ENCODE peak calls at places on chromosomes 4 and X, in eight cellular contexts. A is dorsolateral prefrontal cortex, L is mammary epithelial cell, W is GM23338, F is lower lobe of right lung, I is ascending aorta, C is cardiac muscle cell, R is lung. S is an unnamed sample.

GRCh38 chr4:156999175-156999517 is 27.5 kb upstream of the PDGFC start:
- DNase-seq in R (peak), W (peak), F (no peak), L (peak), I (no peak), A (no peak), C (peak), S (no peak)

GRCh38 chr4:113908829-113909228 is 70.6 kb downstream of the ARSJ start:
- DNase-seq in L (no peak), R (no peak), F (no peak), C (no peak), I (no peak), A (no peak), W (no peak), S (no peak)

GRCh38 chr4:79682161-79682560 is 274.1 kb upstream of the GK2 start:
- DNase-seq in R (no peak), A (no peak), F (no peak), C (no peak), W (no peak), L (no peak), I (no peak), S (no peak)

GRCh38 chr4:1772869-1773538 is 20.1 kb upstream of the FGFR3 start:
- DNase-seq in L (no peak), F (no peak), C (no peak), W (no peak), A (no peak), R (no peak), I (no peak), S (no peak)

GRCh38 chr4:123120473-123120872 is 198.1 kb upstream of the NUDT6 start:
- DNase-seq in A (no peak), F (no peak), I (no peak), R (no peak), W (no peak), L (peak), C (no peak), S (no peak)

GRCh38 chr4:52957220-52957686 is 95.1 kb downstream of the RASL11B start:
- DNase-seq in L (no peak), R (no peak), C (peak), I (no peak), A (no peak), F (no peak), W (no peak), S (no peak)

GRCh38 chr4:70721747-70722146 is at the start of gene RUFY3:
- DNase-seq in L (no peak), C (peak), R (no peak), W (peak), I (no peak), F (no peak), A (peak), S (no peak)

GRCh38 chr4:40804598-40804997 is 54.8 kb downstream of the NSUN7 start:
- DNase-seq in A (no peak), W (no peak), F (no peak), C (no peak), I (no peak), L (no peak), R (no peak), S (no peak)

GRCh38 chrX:67574696-67575095 is 30.9 kb downstream of the AR start:
- DNase-seq in C (peak), F (no peak), L (no peak), A (no peak), R (no peak), I (no peak), W (no peak), S (no peak)

GRCh38 chr4:140149851-140150635 is 3.9 kb downstream of the MAML3 start:
- DNase-seq in R (peak), A (peak), C (peak), I (no peak), L (peak), W (peak), F (peak), S (peak)

GRCh38 chr4:119589165-119589564 is 39.4 kb downstream of the PDE5A start:
- DNase-seq in L (no peak), C (no peak), R (no peak), A (no peak), F (no peak), W (no peak), I (no peak), S (no peak)

GRCh38 chrX:105700316-105700715 is 122.0 kb upstream of the NRK start:
- DNase-seq in C (no peak), A (no peak), L (no peak), I (no peak), F (no peak), W (peak), R (no peak), S (no peak)

GRCh38 chr4:147682755-147683154 is 1.2 kb downstream of the PRMT9 start:
- DNase-seq in A (no peak), L (no peak), I (no peak), F (no peak), W (no peak), C (no peak), R (no peak), S (no peak)

GRCh38 chr4:144582975-144583374 is 63.0 kb upstream of the HHIP start:
- DNase-seq in W (no peak), F (no peak), R (no peak), L (no peak), A (no peak), I (no peak), C (no peak), S (no peak)

GRCh38 chr4:74874785-74875367 is 58.0 kb upstream of the PARM1 start:
- DNase-seq in C (peak), R (peak), W (peak), L (peak), I (no peak), F (no peak), A (no peak), S (no peak)

GRCh38 chr4:23720556-23720955 is 169.3 kb downstream of the PPARGC1A start:
- DNase-seq in W (no peak), R (no peak), L (no peak), F (no peak), A (no peak), C (no peak), I (no peak), S (no peak)

GRCh38 chr4:71545168-71545567 is 206.3 kb downstream of the SLC4A4 start:
- DNase-seq in C (no peak), A (no peak), F (no peak), W (no peak), R (no peak), L (no peak), I (no peak), S (no peak)

GRCh38 chr4:39062499-39062898 is 467 bp downstream of the KLHL5 start:
- DNase-seq in I (no peak), L (no peak), R (no peak), F (no peak), W (no peak), C (no peak), A (no peak), S (no peak)

GRCh38 chr4:30802622-30803323 is 82.6 kb downstream of the PCDH7 start:
- DNase-seq in F (no peak), A (no peak), W (no peak), C (peak), L (peak), I (no peak), R (no peak), S (no peak)

GRCh38 chr4:98341309-98341708 is 80.1 kb downstream of the RAP1GDS1 start:
- DNase-seq in I (no peak), L (no peak), C (peak), A (no peak), F (no peak), W (no peak), R (no peak), S (no peak)
- TF ChIP-seq CTCF in I (no peak), L (no peak), C (no peak), A (no peak), F (no peak), W (no peak), R (no peak), S (no peak)

DNA sequence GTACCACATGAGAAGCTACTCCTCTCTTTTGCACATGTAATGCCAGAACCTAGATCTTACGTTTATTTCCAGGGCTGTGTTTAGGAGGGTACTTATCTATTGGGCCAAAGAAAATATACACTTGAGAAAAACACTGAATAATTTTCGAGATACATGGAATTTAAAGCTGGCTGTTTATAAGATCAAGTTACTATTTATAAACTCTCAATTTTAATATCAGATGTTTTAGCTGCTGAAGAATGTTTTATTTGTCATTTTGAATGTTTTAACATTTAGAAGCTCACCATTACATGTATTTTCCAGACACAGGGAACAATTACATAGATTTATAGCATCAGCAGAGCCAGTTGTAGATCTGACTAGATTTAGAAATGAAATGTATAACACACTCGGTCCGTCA is 155.3 kb upstream of the HAND2 start:
- DNase-seq in C (no peak), I (no peak), A (no peak), L (no peak), F (no peak), R (no peak), W (no peak), S (no peak)
- H3K27ac ChIP-seq in C (no peak), I (no peak), A (no peak), L (no peak), F (no peak), R (no peak), W (no peak), S (no peak)

GRCh38 chr4:154049457-154050181 is 260.7 kb upstream of the SFRP2 start:
- DNase-seq in L (peak), I (no peak), A (no peak), C (peak), R (no peak), F (no peak), W (peak), S (no peak)
- TF ChIP-seq CTCF in L (no peak), I (no peak), A (no peak), C (no peak), R (no peak), F (no peak), W (peak), S (no peak)

GRCh38 chr4:163167333-163167626 is 590 bp upstream of the NAF1 start:
- DNase-seq in C (peak), I (no peak), W (peak), R (no peak), A (no peak), L (no peak), F (no peak), S (no peak)
- H3K27ac ChIP-seq in C (peak), I (peak), W (peak), R (peak), A (peak), L (peak), F (peak), S (peak)

GRCh38 chrX:109390556-109390955 is 91.3 kb downstream of the GUCY2F start:
- DNase-seq in A (no peak), C (no peak), L (peak), R (no peak), W (no peak), F (no peak), I (no peak), S (no peak)

GRCh38 chrX:109399831-109400230 is 82.1 kb downstream of the GUCY2F start:
- DNase-seq in R (no peak), L (no peak), W (no peak), A (no peak), F (no peak), I (no peak), C (no peak), S (no peak)

GRCh38 chrX:109392895-109393294 is 89.0 kb downstream of the GUCY2F start:
- DNase-seq in R (no peak), F (no peak), A (no peak), C (no peak), I (no peak), W (no peak), L (no peak), S (no peak)

GRCh38 chrX:109389917-109390316 is 92.0 kb downstream of the GUCY2F start:
- DNase-seq in R (no peak), W (no peak), L (peak), I (no peak), C (no peak), F (no peak), A (no peak), S (no peak)

DNA sequence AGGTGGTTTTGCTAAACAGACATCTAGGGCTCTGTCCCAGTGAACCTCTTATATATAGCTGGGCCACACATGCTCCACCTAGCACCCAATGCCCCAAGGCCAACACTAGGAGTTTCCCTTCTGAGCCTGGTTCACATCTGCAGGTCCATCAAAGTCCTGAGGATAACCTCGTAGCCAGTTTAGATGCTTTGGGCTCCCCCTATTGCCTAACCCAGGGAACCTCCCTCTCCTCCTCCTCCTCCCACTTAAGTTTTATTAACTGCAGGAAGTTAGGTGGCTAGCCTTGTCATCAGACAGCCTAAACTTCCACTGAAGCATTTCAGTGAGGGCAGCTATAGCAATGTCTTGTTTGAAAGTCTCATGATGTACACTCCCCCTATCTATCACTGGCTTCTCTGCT is 88.0 kb downstream of the GUCY2F start:
- DNase-seq in L (peak), I (no peak), A (no peak), R (no peak), C (peak), F (no peak), W (peak), S (no peak)
- TF ChIP-seq CTCF in L (peak), I (no peak), A (no peak), R (no peak), C (peak), F (no peak), W (peak), S (no peak)

GRCh38 chr4:145881585-145881984 is 57.0 kb downstream of the ZNF827 start:
- DNase-seq in C (no peak), R (no peak), I (no peak), A (no peak), L (no peak), W (no peak), F (no peak), S (no peak)
- H3K27ac ChIP-seq in C (peak), R (peak), I (peak), A (peak), L (peak), W (peak), F (no peak), S (no peak)

DNA sequence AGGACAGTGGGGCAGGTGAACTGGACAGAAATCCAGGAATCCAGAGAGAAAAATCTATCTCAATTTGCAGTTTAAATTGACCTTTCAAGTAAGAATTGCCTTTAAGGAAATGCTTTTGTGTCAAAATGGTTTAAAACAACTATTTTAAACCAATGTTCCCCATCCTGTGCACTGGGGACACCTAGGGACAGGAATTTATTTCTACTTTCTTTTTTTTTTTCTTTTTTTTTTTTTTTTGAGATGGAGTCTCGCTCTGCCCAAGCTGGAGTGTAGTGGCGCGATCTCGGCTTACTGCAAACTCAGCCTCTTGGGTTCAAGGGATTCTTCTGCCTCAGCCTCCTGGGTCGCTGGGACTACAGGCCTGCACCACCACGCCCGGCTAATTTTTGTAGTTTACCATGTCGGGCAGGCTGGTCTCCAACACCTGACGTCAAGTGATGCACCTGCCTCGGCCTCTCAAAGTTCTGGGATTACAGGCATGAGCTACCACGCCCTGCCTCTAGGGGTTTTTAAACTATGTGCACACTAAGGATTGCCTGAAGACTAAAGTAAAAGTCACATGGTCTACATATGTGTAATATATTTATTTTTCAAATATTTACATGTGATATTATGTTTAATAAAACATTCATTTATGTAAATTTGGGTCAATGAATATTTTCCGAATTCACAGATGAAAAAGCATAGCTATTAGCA is 1213.4 kb downstream of the STIM2 start:
- DNase-seq in W (peak), L (no peak), F (no peak), C (no peak), I (no peak), R (no peak), A (no peak), S (no peak)
- TF ChIP-seq CTCF in W (peak), L (no peak), F (no peak), C (no peak), I (no peak), R (no peak), A (no peak), S (no peak)

GRCh38 chrX:8235026-8235425 is 64.0 kb upstream of the VCX2 start:
- DNase-seq in F (no peak), A (no peak), L (no peak), W (no peak), R (no peak), C (peak), I (no peak), S (no peak)

GRCh38 chrX:8237718-8238117 is 66.7 kb upstream of the VCX2 start:
- DNase-seq in I (no peak), A (no peak), F (no peak), L (no peak), W (peak), C (no peak), R (no peak), S (no peak)

DNA sequence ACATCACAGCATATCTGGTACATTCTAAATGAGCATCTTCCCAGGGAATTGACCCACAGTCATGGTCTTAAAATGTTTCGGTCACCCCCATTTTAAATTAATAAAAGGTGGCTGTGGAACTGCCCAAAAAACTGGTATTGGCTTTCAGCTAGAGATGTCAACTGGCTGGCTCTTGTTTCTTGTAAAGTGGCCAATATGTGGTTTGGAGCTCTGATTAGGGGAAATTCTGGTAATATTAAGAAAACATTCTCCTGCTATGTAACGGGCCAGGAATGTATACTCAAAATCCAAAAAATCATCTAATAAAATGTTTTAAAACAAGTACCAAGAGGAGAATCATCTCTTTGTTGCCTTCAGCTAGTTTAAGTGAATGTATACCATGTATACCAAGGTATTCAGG is 62.0 kb upstream of the VCX2 start:
- DNase-seq in A (no peak), L (no peak), W (no peak), R (no peak), C (peak), I (no peak), F (no peak), S (no peak)
- H3K27ac ChIP-seq in A (no peak), L (no peak), W (no peak), R (no peak), C (no peak), I (no peak), F (no peak), S (no peak)